ENCODE peak calls at places on chromosome 9, in four cellular contexts. I, N, B and A are unnamed samples.

GRCh38 chr9:103323699-103324098 is 328.6 kb downstream of the CYLC2 start:
- DNase-seq in I (no peak), N (no peak), B (no peak), A (no peak)

GRCh38 chr9:109039539-109039938 is 26.2 kb upstream of the CTNNAL1 start:
- DNase-seq in I (no peak), N (no peak), B (no peak), A (no peak)

GRCh38 chr9:114413909-114414308 is 26.1 kb upstream of the AKNA start:
- DNase-seq in I (no peak), N (no peak), B (no peak), A (no peak)

GRCh38 chr9:5767968-5768932 is 64.7 kb downstream of the ERMP1 start:
- DNase-seq in I (no peak), N (no peak), B (no peak), A (no peak)

GRCh38 chr9:79492092-79492995 is 79.4 kb upstream of the TLE4 start:
- DNase-seq in I (no peak), N (no peak), B (no peak), A (no peak)

GRCh38 chr9:92716557-92716956 is 46.6 kb upstream of the IPPK start:
- DNase-seq in I (no peak), N (peak), B (peak), A (peak)

GRCh38 chr9:131433302-131433854 is 39.5 kb downstream of the PRRC2B start:
- DNase-seq in I (no peak), N (no peak), B (peak), A (no peak)

GRCh38 chr9:5263568-5264218 is 32.5 kb downstream of the INSL4 start:
- DNase-seq in I (no peak), N (no peak), B (peak), A (no peak)

GRCh38 chr9:131669234-131670172 is 70.4 kb downstream of the RAPGEF1 start:
- DNase-seq in I (no peak), N (no peak), B (no peak), A (no peak)

GRCh38 chr9:84137968-84138367 is 157.4 kb downstream of the RMI1 start:
- DNase-seq in I (no peak), N (no peak), B (no peak), A (no peak)

GRCh38 chr9:18346761-18347160 is 127.2 kb upstream of the ADAMTSL1 start:
- DNase-seq in I (no peak), N (no peak), B (no peak), A (no peak)

GRCh38 chr9:93552923-93553322 is 23.5 kb upstream of the PHF2 start:
- DNase-seq in I (no peak), N (no peak), B (no peak), A (no peak)

GRCh38 chr9:20508242-20508641 is 114.1 kb downstream of the MLLT3 start:
- DNase-seq in I (no peak), N (no peak), B (no peak), A (no peak)

GRCh38 chr9:114894801-114895433 is 35.5 kb downstream of the TNFSF8 start:
- DNase-seq in I (peak), N (no peak), B (no peak), A (no peak)

GRCh38 chr9:73089304-73089985 is 62.2 kb upstream of the ANXA1 start:
- DNase-seq in I (no peak), N (no peak), B (no peak), A (no peak)

GRCh38 chr9:137217276-137218211 is 4.5 kb downstream of the RNF208 start:
- DNase-seq in I (no peak), N (peak), B (peak), A (peak)

GRCh38 chr9:123089790-123090189 is 56.3 kb downstream of the GPR21 start:
- DNase-seq in I (no peak), N (no peak), B (no peak), A (no peak)

GRCh38 chr9:98821831-98822230 is 14.4 kb downstream of the GALNT12 start:
- DNase-seq in I (no peak), N (no peak), B (no peak), A (no peak)

GRCh38 chr9:109781541-109782197 is 1.7 kb downstream of the PALM2AKAP2 start:
- DNase-seq in I (peak), N (no peak), B (no peak), A (no peak)

GRCh38 chr9:4375424-4376195 is 75.7 kb upstream of the GLIS3 start:
- DNase-seq in I (no peak), N (no peak), B (peak), A (no peak)

GRCh38 chr9:107933042-107933441 is 443.5 kb upstream of the KLF4 start:
- DNase-seq in I (no peak), N (no peak), B (peak), A (no peak)

GRCh38 chr9:88534456-88535225 is at the start of gene NXNL2:
- DNase-seq in I (peak), N (peak), B (peak), A (peak)

GRCh38 chr9:130746434-130747212 is 53.0 kb downstream of the EXOSC2 start:
- DNase-seq in I (no peak), N (no peak), B (no peak), A (no peak)

GRCh38 chr9:93292664-93293328 is 108.9 kb downstream of the WNK2 start:
- DNase-seq in I (no peak), N (no peak), B (no peak), A (no peak)

GRCh38 chr9:4243113-4243512 is 56.8 kb downstream of the GLIS3 start:
- DNase-seq in I (no peak), N (no peak), B (no peak), A (no peak)

GRCh38 chr9:74777136-74777879 is 110.4 kb downstream of the TRPM6 start:
- DNase-seq in I (no peak), N (peak), B (peak), A (peak)

GRCh38 chr9:98994226-98995058 is 50.7 kb downstream of the COL15A1 start:
- DNase-seq in I (no peak), N (no peak), B (no peak), A (no peak)

GRCh38 chr9:19769213-19769612 is 19.6 kb downstream of the SLC24A2 start:
- DNase-seq in I (no peak), N (no peak), B (no peak), A (no peak)

GRCh38 chr9:130847306-130848217 is 12.5 kb downstream of the ABL1 start:
- DNase-seq in I (peak), N (peak), B (peak), A (peak)

GRCh38 chr9:124110307-124110915 is 98.8 kb downstream of the LHX2 start:
- DNase-seq in I (peak), N (peak), B (peak), A (peak)

GRCh38 chr9:84000186-84000585 is 19.6 kb downstream of the RMI1 start:
- DNase-seq in I (no peak), N (no peak), B (no peak), A (no peak)

GRCh38 chr9:123441769-123442168 is 85.8 kb downstream of the CRB2 start:
- DNase-seq in I (no peak), N (no peak), B (no peak), A (no peak)

GRCh38 chr9:20997503-20998076 is 33.9 kb downstream of the HACD4 start:
- DNase-seq in I (no peak), N (no peak), B (no peak), A (no peak)

GRCh38 chr9:127802576-127803443 is at the start of gene FPGS:
- DNase-seq in I (peak), N (peak), B (peak), A (peak)

GRCh38 chr9:127808347-127809001 is 5.8 kb downstream of the FPGS start:
- DNase-seq in I (no peak), N (no peak), B (no peak), A (no peak)

GRCh38 chr9:127803507-127804352 is 1.0 kb downstream of the FPGS start:
- DNase-seq in I (peak), N (no peak), B (no peak), A (no peak)

GRCh38 chr9:127806871-127807270 is 4.2 kb downstream of the FPGS start:
- DNase-seq in I (no peak), N (no peak), B (no peak), A (no peak)

DNA sequence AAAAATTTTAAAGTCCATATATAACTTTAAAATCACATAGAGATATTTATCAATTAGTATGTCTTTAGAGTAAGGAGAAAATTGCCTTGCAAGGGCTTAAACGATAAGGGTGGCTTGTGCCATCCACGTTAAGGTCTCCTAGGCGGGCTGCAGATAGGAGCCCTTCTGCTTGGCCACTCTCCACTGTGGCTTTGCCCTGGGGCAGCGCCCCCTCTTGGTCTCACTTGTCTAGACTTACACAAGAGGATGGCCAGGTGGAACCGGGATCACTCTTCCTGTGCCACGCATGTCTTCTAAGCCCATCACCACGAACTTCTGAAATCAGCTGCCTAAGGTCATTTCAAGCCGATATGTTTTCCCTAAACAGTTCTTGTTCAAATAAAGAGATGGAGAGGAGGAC is 2.9 kb downstream of the FPGS start:
- DNase-seq in I (no peak), N (no peak), B (peak), A (no peak)
- TF ChIP-seq CTCF in I (no peak), N (no peak), B (peak), A (no peak)

DNA sequence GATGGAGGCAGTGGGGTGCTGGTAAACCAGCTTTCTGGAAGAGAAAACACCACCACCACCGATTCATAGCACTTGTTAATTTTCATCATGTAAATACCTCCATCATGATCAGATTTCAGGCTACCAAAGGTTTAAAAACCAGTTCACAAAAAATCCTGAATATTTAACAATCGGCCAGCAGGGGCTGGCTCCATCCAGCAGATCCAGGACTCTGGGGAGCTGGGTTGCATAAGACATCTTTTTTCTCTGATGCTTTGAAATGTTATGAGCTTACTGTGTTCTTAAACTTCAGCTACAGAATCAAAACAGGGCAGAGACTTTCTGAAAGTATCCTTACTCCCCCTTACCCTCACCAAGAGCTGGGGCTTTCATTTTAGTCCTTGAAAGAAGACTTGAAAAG is 14.6 kb upstream of the RNF183 start:
- DNase-seq in I (no peak), N (no peak), B (no peak), A (no peak)
- TF ChIP-seq CTCF in I (no peak), N (no peak), B (no peak), A (no peak)

GRCh38 chr9:89743576-89744254 is 138.9 kb downstream of the GADD45G start:
- DNase-seq in I (no peak), N (no peak), B (peak), A (no peak)
- TF ChIP-seq CTCF in I (no peak), N (no peak), B (no peak), A (no peak)

GRCh38 chr9:94783121-94783664 is 56.7 kb downstream of the AOPEP start:
- DNase-seq in I (peak), N (peak), B (peak), A (peak)
- TF ChIP-seq CTCF in I (peak), N (peak), B (peak), A (no peak)

GRCh38 chr9:7592321-7593319 is 207.0 kb downstream of the DMAC1 start:
- DNase-seq in I (no peak), N (no peak), B (peak), A (no peak)
- TF ChIP-seq CTCF in I (no peak), N (no peak), B (peak), A (no peak)

DNA sequence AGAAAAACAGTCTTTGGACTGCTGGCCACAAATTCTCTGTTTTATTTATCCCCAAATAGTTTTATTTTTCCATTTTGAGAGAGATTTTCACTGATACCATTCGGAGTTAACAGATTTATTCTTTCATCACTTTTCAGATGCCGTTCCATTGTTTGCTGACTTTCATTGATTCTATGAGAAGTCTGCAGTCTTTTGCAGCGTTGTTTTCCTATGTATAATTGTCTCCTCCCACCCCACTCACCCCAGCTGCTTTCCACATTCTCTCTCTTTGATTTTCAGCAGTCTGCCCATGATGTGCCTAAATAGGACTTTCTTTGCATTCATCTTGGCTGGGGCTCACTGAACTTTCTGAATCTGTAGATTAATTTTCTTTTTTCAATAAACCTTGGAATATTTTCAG is 107.6 kb downstream of the C9orf50 start:
- DNase-seq in I (no peak), N (no peak), B (no peak), A (no peak)
- TF ChIP-seq CTCF in I (no peak), N (no peak), B (no peak), A (no peak)

GRCh38 chr9:133664651-133665050 is 28.5 kb downstream of the DBH start:
- DNase-seq in I (no peak), N (no peak), B (no peak), A (no peak)
- TF ChIP-seq CTCF in I (no peak), N (no peak), B (no peak), A (no peak)

GRCh38 chr9:35868972-35869371 is 1.2 kb downstream of the OR13J1 start:
- DNase-seq in I (no peak), N (no peak), B (no peak), A (no peak)

GRCh38 chr9:35864695-35865255 is 5.4 kb downstream of the OR13J1 start:
- DNase-seq in I (no peak), N (no peak), B (no peak), A (no peak)

GRCh38 chr9:35869621-35870216 is 482 bp downstream of the OR13J1 start:
- DNase-seq in I (no peak), N (no peak), B (no peak), A (no peak)

GRCh38 chr9:35870351-35870923 is at the start of gene OR13J1:
- DNase-seq in I (no peak), N (no peak), B (no peak), A (no peak)

DNA sequence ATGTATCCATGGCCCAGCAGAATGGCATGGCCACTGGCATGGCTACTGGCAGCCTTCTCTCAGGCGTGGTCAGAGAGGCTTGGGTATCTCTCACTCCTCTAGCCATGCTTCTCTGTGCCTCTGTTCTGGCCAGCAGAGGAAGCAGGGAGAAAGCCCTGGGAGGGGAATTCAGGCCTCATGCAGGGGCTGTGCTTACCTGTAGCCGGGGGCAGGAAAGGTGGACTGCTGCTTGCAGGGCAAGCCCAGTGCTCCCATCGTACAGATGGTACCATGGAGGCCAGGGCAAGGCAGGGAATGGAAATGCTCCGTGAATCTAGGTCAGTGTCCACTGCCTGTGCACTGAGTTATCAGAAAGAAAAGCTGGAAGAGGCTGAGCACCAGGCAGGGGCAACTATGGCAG is 2.7 kb downstream of the OR13J1 start:
- DNase-seq in I (no peak), N (no peak), B (no peak), A (no peak)
- TF ChIP-seq CTCF in I (no peak), N (no peak), B (no peak), A (no peak)